ENCODE peak calls at places on chromosomes 5 and 9, in eight cellular contexts. V is body of pancreas, N is left ventricle myocardium inferior, J is A549, R is WERI-Rb-1, S is DND-41, P is endothelial cell of umbilical vein, F is HepG2. Q is an unnamed sample. For H3K9me3, the result is how much of the 10 kb centered on the place peaks cover.

GRCh38 chr5:61576556-61576955 is 244.5 kb downstream of the ZSWIM6 start:
- DNase-seq in J (no peak), R (no peak), V (no peak), F (no peak), N (no peak), P (no peak), S (no peak), Q (no peak)

GRCh38 chr5:75964008-75964407 is 119.2 kb upstream of the SV2C start:
- DNase-seq in R (no peak), V (no peak), P (no peak), S (no peak), F (no peak), N (no peak), J (no peak), Q (no peak)

GRCh38 chr9:130370226-130370625 is 74.5 kb upstream of the ASS1 start:
- DNase-seq in R (no peak), F (no peak), P (no peak), S (no peak), N (no peak), J (no peak), V (no peak), Q (no peak)

GRCh38 chr5:16540421-16540820 is 74.8 kb upstream of the ZNF622 start:
- DNase-seq in V (no peak), N (no peak), J (no peak), P (no peak), S (no peak), F (no peak), R (no peak), Q (no peak)

GRCh38 chr9:115672477-115673316 is 480.9 kb upstream of the PAPPA start:
- DNase-seq in F (peak), R (no peak), P (peak), S (no peak), J (peak), N (no peak), V (no peak), Q (no peak)

GRCh38 chr5:124651663-124652513 is 94.6 kb downstream of the ZNF608 start:
- DNase-seq in R (peak), S (no peak), J (peak), P (peak), N (peak), F (peak), V (peak), Q (no peak)

GRCh38 chr9:71352837-71353236 is 231.4 kb upstream of the TRPM3 start:
- DNase-seq in R (no peak), V (no peak), J (no peak), F (no peak), P (no peak), S (no peak), N (no peak), Q (no peak)

GRCh38 chr9:25716220-25716872 is 38.1 kb upstream of the TUSC1 start:
- DNase-seq in F (peak), N (no peak), V (peak), J (peak), P (peak), S (no peak), R (no peak), Q (no peak)

GRCh38 chr5:86679529-86679928 is 61.8 kb downstream of the COX7C start:
- DNase-seq in P (peak), F (peak), R (peak), J (peak), V (peak), S (no peak), N (no peak), Q (no peak)

GRCh38 chr9:74282526-74283253 is 214.4 kb upstream of the RORB start:
- DNase-seq in F (no peak), P (no peak), N (no peak), V (no peak), J (no peak), R (no peak), S (peak), Q (no peak)
- H3K27ac ChIP-seq in F (no peak), P (no peak), N (no peak), V (no peak), J (no peak), R (no peak), S (peak), Q (no peak)

DNA sequence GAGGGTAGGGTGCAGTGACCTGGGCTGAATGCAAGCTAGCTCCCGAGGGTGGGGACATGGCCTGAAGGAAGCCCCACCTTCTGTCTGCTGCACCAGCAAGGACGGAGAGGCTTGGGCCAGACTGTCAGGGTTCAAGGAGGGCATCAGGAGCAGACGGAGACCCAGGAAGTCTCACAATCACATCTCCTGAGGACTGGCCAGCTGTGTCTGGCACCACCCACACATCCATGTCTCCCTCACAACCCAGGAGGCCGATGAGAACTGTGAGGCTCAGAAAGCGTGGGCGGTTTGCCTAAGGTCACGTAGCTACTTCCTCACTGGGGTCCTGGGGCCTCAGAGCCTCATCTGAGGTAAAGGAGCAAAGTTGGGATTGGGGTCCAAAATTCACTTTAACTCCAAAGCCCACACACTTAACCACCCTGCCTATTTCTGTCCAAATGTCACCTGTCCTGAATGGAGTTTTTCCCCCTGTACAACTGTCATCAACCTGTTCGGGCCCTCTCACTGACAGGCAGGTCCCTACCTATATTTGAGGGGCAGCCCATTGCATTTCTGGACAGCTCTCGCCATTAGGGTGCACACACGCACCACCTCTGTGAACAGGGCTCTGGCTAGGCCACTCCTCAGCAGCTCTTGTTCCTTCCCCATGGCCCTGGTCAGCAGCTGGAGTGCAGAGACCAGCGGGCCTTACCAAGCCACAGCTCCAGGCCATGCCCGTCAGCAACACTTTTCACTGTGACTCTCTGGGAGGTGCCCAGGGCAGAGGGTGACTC is 3.4 kb downstream of the IL13 start:
- DNase-seq in V (no peak), F (no peak), J (no peak), S (no peak), P (no peak), R (no peak), N (no peak), Q (no peak)
- TF ChIP-seq CTCF in V (no peak), F (peak), J (no peak), S (peak), P (no peak), R (peak), N (no peak), Q (no peak)

GRCh38 chr5:150912312-150912814 is 7.6 kb upstream of the ZNF300 start:
- DNase-seq in F (no peak), V (no peak), S (no peak), N (no peak), J (no peak), R (no peak), P (no peak), Q (no peak)
- H3K9me3 ChIP-seq in F (half or more), V (under half), S (under half), N (half or more), J (under half), R (under half), P (under half), Q (under half)

GRCh38 chr5:104708027-104708426 is 1145.4 kb upstream of the NUDT12 start:
- DNase-seq in F (no peak), S (no peak), N (no peak), R (no peak), J (no peak), V (no peak), P (peak), Q (no peak)

GRCh38 chr5:104706570-104706969 is 1144.0 kb upstream of the NUDT12 start:
- DNase-seq in R (no peak), V (no peak), J (no peak), S (no peak), P (no peak), F (no peak), N (no peak), Q (no peak)

GRCh38 chr5:104699438-104699837 is 1136.8 kb upstream of the NUDT12 start:
- DNase-seq in J (no peak), P (no peak), F (no peak), S (no peak), V (no peak), R (no peak), N (no peak), Q (no peak)

GRCh38 chr5:104702212-104702611 is 1139.6 kb upstream of the NUDT12 start:
- DNase-seq in S (no peak), R (no peak), J (no peak), N (no peak), F (no peak), P (no peak), V (no peak), Q (no peak)
- H3K27ac ChIP-seq in S (no peak), R (no peak), J (no peak), N (no peak), F (no peak), P (no peak), V (no peak), Q (no peak)

DNA sequence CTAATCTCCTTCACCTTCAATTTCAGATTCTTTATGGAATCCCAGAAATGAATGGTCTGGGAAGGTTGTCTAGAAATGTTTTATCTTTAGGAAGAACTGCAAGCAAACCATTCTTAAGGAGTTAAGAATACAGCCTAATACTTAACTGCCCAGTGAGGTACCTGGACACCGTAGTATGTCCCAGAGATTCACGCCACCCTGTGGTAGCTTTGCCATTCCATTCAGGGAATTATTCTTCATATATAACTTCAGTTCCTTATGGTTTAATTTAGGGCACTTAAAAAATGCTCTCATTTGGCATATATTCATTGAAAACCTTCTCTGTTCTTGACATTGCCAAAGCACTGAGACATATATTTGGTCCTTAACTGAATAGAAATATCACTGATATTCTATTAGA is 49.7 kb downstream of the ACTBL2 start:
- DNase-seq in R (no peak), S (no peak), J (peak), P (peak), N (no peak), V (no peak), F (peak), Q (no peak)
- TF ChIP-seq CTCF in R (no peak), S (no peak), J (peak), P (no peak), N (peak), V (no peak), F (peak), Q (no peak)

Q was measured in CD4-positive, alpha-beta T cell.